ENCODE peak calls at places on chromosomes 16 and 17, in six cellular contexts. A is cardiac muscle cell, H is neuronal stem cell, V is GM12865, L is mucosa of descending colon, I is foreskin fibroblast. U is an unnamed sample.

GRCh38 chr17:3475812-3476686 is at the start of gene ASPA:
- DNase-seq in A (no peak), L (no peak), I (no peak), H (no peak), V (no peak), U (no peak)

GRCh38 chr16:75550211-75550662 is 5.8 kb downstream of the TMEM231 start:
- DNase-seq in A (peak), H (no peak), L (peak), V (peak), I (no peak), U (no peak)

GRCh38 chr17:17819561-17819995 is 17.2 kb downstream of the SREBF1 start:
- DNase-seq in L (peak), H (no peak), V (peak), I (peak), A (peak), U (no peak)

GRCh38 chr17:51926448-51926847 is 232.1 kb downstream of the CA10 start:
- DNase-seq in V (no peak), I (no peak), H (no peak), L (no peak), A (no peak), U (no peak)

GRCh38 chr16:75580-76501 is 2.2 kb upstream of the MPG start:
- DNase-seq in V (no peak), I (peak), H (no peak), A (peak), L (peak), U (no peak)

GRCh38 chr17:6163632-6164319 is 93.6 kb downstream of the WSCD1 start:
- DNase-seq in L (no peak), H (no peak), I (peak), A (peak), V (no peak), U (no peak)

GRCh38 chr16:15482068-15482747 is 47.8 kb downstream of the BMERB1 start:
- DNase-seq in A (peak), I (peak), H (no peak), L (peak), V (no peak), U (peak)

GRCh38 chr16:79933586-79933985 is 333.0 kb upstream of the MAF start:
- DNase-seq in I (no peak), H (no peak), L (no peak), A (no peak), V (no peak), U (no peak)

GRCh38 chr16:66164581-66164980 is 201.9 kb upstream of the CDH5 start:
- DNase-seq in H (no peak), L (no peak), V (no peak), I (no peak), A (no peak), U (no peak)

GRCh38 chr17:4488989-4489595 is 9.6 kb upstream of the SPNS2 start:
- DNase-seq in V (no peak), L (no peak), A (no peak), H (no peak), I (no peak), U (no peak)

GRCh38 chr17:55478971-55479370 is 32.3 kb downstream of the SMIM36 start:
- DNase-seq in I (no peak), H (no peak), A (no peak), V (no peak), L (no peak), U (no peak)

GRCh38 chr17:27489045-27489715 is 32.9 kb downstream of the KSR1 start:
- DNase-seq in I (peak), V (no peak), H (no peak), A (peak), L (peak), U (no peak)

GRCh38 chr16:20349615-20350014 is 2.9 kb downstream of the UMOD start:
- DNase-seq in V (no peak), A (no peak), I (no peak), L (no peak), H (no peak), U (no peak)

GRCh38 chr17:83183951-83184506 is 104.6 kb downstream of the METRNL start:
- DNase-seq in A (no peak), I (no peak), V (no peak), L (no peak), H (no peak), U (no peak)

GRCh38 chr16:56944954-56945839 is 13.3 kb downstream of the HERPUD1 start:
- DNase-seq in I (no peak), H (no peak), L (no peak), A (no peak), V (peak), U (no peak)

GRCh38 chr16:17831330-17831729 is 360.6 kb upstream of the XYLT1 start:
- DNase-seq in A (no peak), H (no peak), L (no peak), I (peak), V (no peak), U (no peak)

DNA sequence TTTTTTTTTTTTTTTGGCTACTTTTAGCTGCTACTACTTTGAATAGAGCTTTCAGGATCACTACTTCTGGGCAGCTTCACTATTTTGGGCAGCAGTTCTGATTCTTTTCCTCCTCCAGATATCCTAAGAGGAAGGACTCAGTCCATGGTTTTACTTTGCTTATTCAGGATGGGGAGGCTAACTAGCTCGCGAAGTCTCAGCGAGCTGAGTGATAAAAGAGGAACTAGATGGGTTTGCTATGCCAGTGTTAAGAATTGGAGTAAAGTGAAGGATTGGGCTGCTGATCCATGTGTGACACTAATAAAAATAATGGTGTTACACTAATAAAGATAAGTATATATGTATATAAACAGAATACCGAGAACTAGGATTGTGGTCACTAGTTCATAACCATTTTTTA is 5.0 kb downstream of the IST1 start:
- DNase-seq in I (no peak), V (peak), H (no peak), L (no peak), A (peak), U (no peak)
- H3K4me3 ChIP-seq in I (no peak), V (peak), H (no peak), L (no peak), A (no peak), U (no peak)

GRCh38 chr17:2172447-2172938 is 117.6 kb downstream of the HIC1 start:
- DNase-seq in V (no peak), L (no peak), A (peak), I (peak), H (no peak), U (no peak)
- H3K4me3 ChIP-seq in V (no peak), L (no peak), A (no peak), I (no peak), H (no peak), U (no peak)

DNA sequence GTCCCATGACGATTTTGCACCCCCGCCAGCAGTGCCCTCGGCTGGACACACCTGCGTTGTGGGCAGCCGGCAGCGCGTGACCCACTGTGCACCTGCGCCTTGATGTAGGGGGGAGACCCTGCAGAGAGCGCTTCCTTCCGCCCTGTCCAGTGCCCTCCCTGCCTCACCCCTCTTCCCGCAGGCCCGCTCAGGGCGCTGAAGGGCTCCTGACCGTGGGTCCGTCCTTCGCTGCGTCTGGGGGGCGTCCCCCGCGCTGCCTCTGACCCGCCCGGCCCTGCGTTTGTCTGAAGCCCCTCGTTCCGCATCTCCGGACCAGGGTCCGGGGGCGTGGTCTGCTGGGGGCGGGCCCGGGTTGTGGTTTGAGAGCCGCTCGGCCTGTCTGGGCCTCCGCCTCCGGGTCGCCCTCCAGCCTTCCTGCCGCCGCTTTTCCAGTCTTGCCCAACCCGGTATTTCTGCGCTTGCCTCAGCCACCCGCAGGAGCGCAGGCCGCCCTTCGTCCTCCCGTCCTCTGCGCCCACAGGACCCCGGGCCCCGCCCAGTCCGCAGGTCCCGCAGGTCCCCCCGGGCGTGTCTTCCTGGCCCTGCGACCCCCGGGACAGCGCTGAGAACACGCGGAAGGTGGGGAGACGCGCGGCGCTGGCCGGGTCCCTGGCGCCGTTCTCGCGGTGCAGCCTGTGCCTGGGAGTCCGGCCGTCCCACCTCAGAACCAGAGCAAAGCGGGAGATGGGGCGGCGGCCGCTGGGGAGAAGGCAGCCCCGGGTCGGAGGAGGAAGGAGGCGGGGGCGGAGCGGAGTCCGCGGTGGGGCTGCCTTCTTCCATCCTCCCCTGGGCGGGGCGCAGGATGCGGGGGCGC is 4.0 kb upstream of the IL17C start:
- DNase-seq in V (peak), A (peak), H (peak), I (peak), L (peak), U (no peak)
- H3K4me3 ChIP-seq in V (peak), A (peak), H (no peak), I (peak), L (no peak), U (peak)

GRCh38 chr16:4288148-4288921 is 15.5 kb upstream of the TFAP4 start:
- DNase-seq in H (peak), I (peak), L (peak), A (peak), V (peak), U (no peak)
- H3K4me3 ChIP-seq in H (no peak), I (no peak), L (no peak), A (no peak), V (no peak), U (no peak)